ENCODE peak calls at places on chromosomes 16 and 17, in five cellular contexts. N is lower lobe of right lung, I is fibroblast of mammary gland, L is NCI-H774, X is endothelial cell of umbilical vein. U is an unnamed sample.

GRCh38 chr17:67150826-67151225 is 94.2 kb downstream of the HELZ start:
- DNase-seq in N (no peak), I (no peak), L (no peak), X (no peak), U (no peak)

GRCh38 chr17:11898526-11899235 is 98.6 kb downstream of the ZNF18 start:
- DNase-seq in N (no peak), I (no peak), L (no peak), X (no peak), U (no peak)

GRCh38 chr17:79612468-79613194 is 1.8 kb upstream of the RBFOX3 start:
- DNase-seq in N (no peak), I (peak; percentile 35), L (peak; percentile 51), X (peak; percentile 24), U (no peak)

GRCh38 chr16:19872935-19873334 is 11.7 kb downstream of the GPRC5B start:
- DNase-seq in N (no peak), I (no peak), L (no peak), X (no peak), U (no peak)

GRCh38 chr16:85724936-85725335 is 26.0 kb downstream of the C16orf74 start:
- DNase-seq in N (no peak), I (no peak), L (no peak), X (no peak), U (no peak)

GRCh38 chr17:3657874-3658783 is 10.2 kb downstream of the TAX1BP3 start:
- DNase-seq in N (no peak), I (no peak), L (no peak), X (no peak), U (peak; percentile 81)

GRCh38 chr16:27242868-27243590 is 25.5 kb downstream of the NSMCE1 start:
- DNase-seq in N (peak; percentile 66), I (peak; percentile 96), L (no peak), X (peak; percentile 96), U (peak; percentile 92)

GRCh38 chr16:11004957-11005610 is 60.7 kb downstream of the CLEC16A start:
- DNase-seq in N (no peak), I (peak; percentile 70), L (no peak), X (no peak), U (no peak)

GRCh38 chr17:1037238-1037879 is 40.4 kb downstream of the TIMM22 start:
- DNase-seq in N (no peak), I (no peak), L (no peak), X (no peak), U (no peak)

GRCh38 chr17:2421315-2422147 is 20.7 kb upstream of the MNT start:
- DNase-seq in N (no peak), I (peak; percentile 33), L (no peak), X (no peak), U (no peak)

GRCh38 chr16:28495098-28495793 is 803 bp downstream of the APOBR start:
- DNase-seq in N (no peak), I (no peak), L (no peak), X (no peak), U (no peak)

GRCh38 chr17:77645441-77646430 is 312.8 kb upstream of the TNRC6C start:
- DNase-seq in N (no peak), I (no peak), L (no peak), X (no peak), U (peak; percentile 47)

GRCh38 chr17:31595076-31595475 is 203.6 kb downstream of the RAB11FIP4 start:
- DNase-seq in N (no peak), I (peak; percentile 41), L (no peak), X (no peak), U (peak; percentile 5)

GRCh38 chr17:64118452-64118979 is 11.4 kb downstream of the ERN1 start:
- DNase-seq in N (peak; percentile 67), I (peak; percentile 51), L (peak; percentile 54), X (peak; percentile 22), U (no peak)

GRCh38 chr17:42743595-42744282 is 1.1 kb downstream of the EZH1 start:
- DNase-seq in N (no peak), I (no peak), L (no peak), X (no peak), U (no peak)

GRCh38 chr16:16197331-16197730 is 26.0 kb downstream of the ABCC6 start:
- DNase-seq in N (no peak), I (no peak), L (no peak), X (no peak), U (no peak)

GRCh38 chr17:77821114-77821513 is 137.4 kb upstream of the TNRC6C start:
- DNase-seq in N (peak; percentile 39), I (no peak), L (no peak), X (no peak), U (peak; percentile 70)

GRCh38 chr16:48903054-48903453 is 293.1 kb upstream of the N4BP1 start:
- DNase-seq in N (no peak), I (no peak), L (no peak), X (no peak), U (no peak)

GRCh38 chr17:17412331-17412730 is 64.5 kb upstream of the MED9 start:
- DNase-seq in N (no peak), I (peak; percentile 83), L (no peak), X (peak; percentile 43), U (no peak)

U was measured in chondrocyte.